ENCODE peak calls at places on chromosomes 3 and 15, in five cellular contexts. M, O, E, H and F are unnamed samples.
A peak's percentile ranks its signal among the peaks of the same experiment; 100 is the strongest.

GRCh38 chr3:136750209-136750921 is 1.8 kb downstream of the STAG1 start:
- DNase-seq in M (peak; percentile 20), O (no peak), E (no peak), H (no peak), F (peak; percentile 10)

GRCh38 chr3:154779571-154779970 is 300.5 kb upstream of the MME start:
- DNase-seq in M (peak; percentile 84), O (no peak), E (no peak), H (no peak), F (peak; percentile 98)

GRCh38 chr15:20341901-20342605 is 199.5 kb downstream of the GOLGA6L6 start:
- DNase-seq in M (no peak), O (peak; percentile 76), E (no peak), H (no peak), F (no peak)

GRCh38 chr15:58742022-58742421 is 7.5 kb downstream of the ADAM10 start:
- DNase-seq in M (peak; percentile 42), O (no peak), E (no peak), H (no peak), F (peak; percentile 47)

GRCh38 chr3:160482796-160483195 is 33.2 kb upstream of the TRIM59 start:
- DNase-seq in M (no peak), O (no peak), E (no peak), H (no peak), F (no peak)

GRCh38 chr15:45704329-45705249 is 69.8 kb downstream of the SQOR start:
- DNase-seq in M (peak; percentile 61), O (no peak), E (peak; percentile 42), H (peak; percentile 13), F (peak; percentile 28)

GRCh38 chr15:74958908-74959642 is 2.5 kb upstream of the RPP25 start:
- DNase-seq in M (no peak), O (no peak), E (no peak), H (no peak), F (no peak)

GRCh38 chr3:175956964-175957363 is 1097.8 kb downstream of the NAALADL2 start:
- DNase-seq in M (no peak), O (no peak), E (no peak), H (no peak), F (no peak)

GRCh38 chr3:65714138-65714537 is 324.6 kb downstream of the MAGI1 start:
- DNase-seq in M (peak; percentile 16), O (no peak), E (no peak), H (no peak), F (peak; percentile 88)

GRCh38 chr15:29403778-29404177 is 134.2 kb upstream of the NSMCE3 start:
- DNase-seq in M (no peak), O (no peak), E (no peak), H (no peak), F (no peak)

GRCh38 chr15:92164327-92165000 is 229.2 kb upstream of the ST8SIA2 start:
- DNase-seq in M (no peak), O (no peak), E (no peak), H (no peak), F (peak; percentile 90)

GRCh38 chr3:185943363-185944106 is 5.7 kb upstream of the TRA2B start:
- DNase-seq in M (peak; percentile 80), O (peak; percentile 58), E (peak; percentile 48), H (peak; percentile 82), F (peak; percentile 57)

GRCh38 chr3:43966126-43966525 is 275.4 kb downstream of the ABHD5 start:
- DNase-seq in M (no peak), O (no peak), E (no peak), H (no peak), F (no peak)

GRCh38 chr3:70849911-70850699 is 537.7 kb upstream of the MDFIC2 start:
- DNase-seq in M (peak; percentile 85), O (no peak), E (peak; percentile 89), H (no peak), F (peak; percentile 92)

GRCh38 chr15:22780267-22780666 is 6.2 kb upstream of the NIPA1 start:
- DNase-seq in M (peak; percentile 5), O (no peak), E (no peak), H (no peak), F (no peak)

GRCh38 chr15:69410290-69410874 is 3.8 kb upstream of the KIF23 start:
- DNase-seq in M (no peak), O (no peak), E (no peak), H (no peak), F (no peak)

GRCh38 chr15:98900382-98900781 is 107.2 kb downstream of the PGPEP1L start:
- DNase-seq in M (peak; percentile 59), O (no peak), E (no peak), H (no peak), F (peak; percentile 86)

GRCh38 chr15:78178056-78178455 is 28.9 kb downstream of the IDH3A start:
- DNase-seq in M (no peak), O (no peak), E (no peak), H (no peak), F (no peak)

GRCh38 chr3:122911901-122912300 is 115.7 kb downstream of the SEMA5B start:
- DNase-seq in M (no peak), O (no peak), E (no peak), H (no peak), F (no peak)

GRCh38 chr3:184439096-184439495 is 59.2 kb downstream of the CHRD start:
- DNase-seq in M (no peak), O (no peak), E (no peak), H (no peak), F (no peak)

GRCh38 chr3:134381836-134382442 is 7.7 kb upstream of the AMOTL2 start:
- DNase-seq in M (no peak), O (no peak), E (no peak), H (no peak), F (no peak)

GRCh38 chr3:71384393-71384792 is 199.1 kb downstream of the FOXP1 start:
- DNase-seq in M (peak; percentile 5), O (no peak), E (no peak), H (no peak), F (peak; percentile 65)

GRCh38 chr3:12135029-12135634 is 23.6 kb downstream of the TIMP4 start:
- DNase-seq in M (peak; percentile 66), O (no peak), E (no peak), H (peak; percentile 42), F (peak; percentile 49)

GRCh38 chr3:52222319-52223221 is 2.9 kb downstream of the TLR9 start:
- DNase-seq in M (no peak), O (no peak), E (no peak), H (no peak), F (no peak)

GRCh38 chr3:38029400-38030125 is at the start of gene PLCD1:
- DNase-seq in M (peak; percentile 48), O (peak; percentile 48), E (no peak), H (peak; percentile 18), F (peak; percentile 64)

GRCh38 chr3:42790714-42791229 is 13.5 kb downstream of the HIGD1A start:
- DNase-seq in M (no peak), O (no peak), E (no peak), H (no peak), F (peak; percentile 12)

GRCh38 chr3:16820485-16820884 is 64.3 kb upstream of the PLCL2 start:
- DNase-seq in M (no peak), O (no peak), E (no peak), H (no peak), F (no peak)

GRCh38 chr15:85750807-85751730 is 43.7 kb downstream of the KLHL25 start:
- DNase-seq in M (peak; percentile 25), O (no peak), E (no peak), H (peak; percentile 13), F (peak; percentile 14)

GRCh38 chr3:51799879-51800757 is 21.1 kb upstream of the IQCF6 start:
- DNase-seq in M (peak; percentile 86), O (no peak), E (peak; percentile 63), H (peak; percentile 55), F (peak; percentile 72)

GRCh38 chr3:43779850-43780249 is 89.1 kb downstream of the ABHD5 start:
- DNase-seq in M (no peak), O (no peak), E (no peak), H (no peak), F (no peak)

GRCh38 chr3:46856576-46857471 is 6.4 kb downstream of the MYL3 start:
- DNase-seq in M (no peak), O (peak; percentile 3), E (no peak), H (no peak), F (no peak)

GRCh38 chr3:53255360-53255774 is 455 bp downstream of the TKT start:
- DNase-seq in M (no peak), O (no peak), E (no peak), H (peak; percentile 38), F (peak; percentile 23)

GRCh38 chr3:157445897-157446296 is 9.2 kb downstream of the PTX3 start:
- DNase-seq in M (peak; percentile 88), O (no peak), E (no peak), H (no peak), F (peak; percentile 94)

GRCh38 chr15:77901921-77902750 is 175.4 kb downstream of the TBC1D2B start:
- DNase-seq in M (no peak), O (no peak), E (no peak), H (no peak), F (no peak)

GRCh38 chr3:11562277-11562881 is 81.3 kb downstream of the VGLL4 start:
- DNase-seq in M (no peak), O (no peak), E (no peak), H (no peak), F (no peak)

GRCh38 chr3:112619295-112619694 is 21.6 kb downstream of the CCDC80 start:
- DNase-seq in M (peak; percentile 75), O (no peak), E (no peak), H (no peak), F (no peak)

GRCh38 chr3:88280326-88280725 is 130.6 kb downstream of the C3orf38 start:
- DNase-seq in M (no peak), O (no peak), E (no peak), H (no peak), F (no peak)

GRCh38 chr15:40409366-40409765 is 3.8 kb downstream of the IVD start:
- DNase-seq in M (no peak), O (no peak), E (no peak), H (no peak), F (no peak)